ENCODE peak calls at places on chromosomes 11 and 22, in ten cellular contexts. L, W, K, V, B, S, G, E, I and M are unnamed samples.

GRCh38 chr22:44389926-44390925 is 77.5 kb upstream of the SHISAL1 start:
- DNase-seq in K (peak), B (no peak), G (no peak), L (no peak), I (no peak), S (no peak), V (no peak), E (no peak), W (no peak), M (no peak)

GRCh38 chr22:39592104-39593060 is 21.8 kb downstream of the CACNA1I start:
- DNase-seq in V (no peak), S (peak), I (peak), K (peak), W (peak), E (no peak), B (no peak), L (peak), G (peak), M (peak)

GRCh38 chr11:72840780-72841179 is 26.6 kb downstream of the ATG16L2 start:
- DNase-seq in L (peak), V (no peak), G (no peak), B (no peak), I (peak), K (no peak), W (peak), E (no peak), S (peak), M (peak)

GRCh38 chr11:128686745-128687177 is 7.1 kb upstream of the FLI1 start:
- DNase-seq in E (peak), S (peak), V (peak), G (peak), W (peak), I (peak), L (peak), B (peak), K (peak), M (peak)

GRCh38 chr11:83691387-83692088 is 405.4 kb upstream of the CCDC90B start:
- DNase-seq in V (no peak), I (no peak), B (peak), E (no peak), W (no peak), K (no peak), S (peak), G (no peak), L (peak), M (peak)

GRCh38 chr11:77201991-77202841 is 74.2 kb downstream of the MYO7A start:
- DNase-seq in G (no peak), I (no peak), K (no peak), B (peak), E (no peak), L (no peak), S (no peak), V (no peak), W (no peak), M (no peak)

GRCh38 chr11:128208329-128209220 is 378.8 kb downstream of the ETS1 start:
- DNase-seq in B (peak), W (peak), E (no peak), S (peak), K (no peak), G (no peak), V (peak), L (peak), I (peak), M (peak)

GRCh38 chr11:126830216-126830615 is 170.4 kb downstream of the KIRREL3 start:
- DNase-seq in V (no peak), E (no peak), K (no peak), L (no peak), B (no peak), S (no peak), G (no peak), W (no peak), I (no peak), M (no peak)

GRCh38 chr22:48651981-48652538 is 1175.6 kb downstream of the BRD1 start:
- DNase-seq in I (no peak), B (no peak), G (no peak), V (no peak), K (peak), E (no peak), L (peak), S (no peak), W (no peak), M (no peak)

GRCh38 chr22:22432479-22432878 is 76.1 kb downstream of the ZNF280B start:
- DNase-seq in K (no peak), S (no peak), L (no peak), B (no peak), V (no peak), W (no peak), G (no peak), E (no peak), I (no peak), M (no peak)

GRCh38 chr11:2287102-2287501 is 14.6 kb downstream of the C11orf21 start:
- DNase-seq in K (peak), G (no peak), V (no peak), W (no peak), L (no peak), E (no peak), I (no peak), B (peak), S (no peak), M (no peak)

GRCh38 chr11:10526974-10527918 is 13.7 kb downstream of the RNF141 start:
- DNase-seq in I (peak), E (no peak), S (peak), G (no peak), K (no peak), W (peak), V (peak), B (no peak), L (peak), M (peak)

GRCh38 chr22:38947321-38948112 is 9.9 kb upstream of the APOBEC3A start:
- DNase-seq in I (no peak), W (peak), B (no peak), V (no peak), S (no peak), L (no peak), E (no peak), G (peak), K (peak), M (peak)

GRCh38 chr11:24240496-24240895 is 256.4 kb upstream of the LUZP2 start:
- DNase-seq in S (no peak), V (no peak), I (no peak), L (no peak), W (no peak), G (no peak), K (no peak), E (no peak), B (no peak), M (no peak)

GRCh38 chr11:24239930-24240329 is 256.9 kb upstream of the LUZP2 start:
- DNase-seq in K (no peak), I (no peak), E (no peak), L (no peak), B (no peak), S (no peak), W (no peak), V (no peak), G (no peak), M (no peak)

GRCh38 chr11:24233041-24233440 is 263.8 kb upstream of the LUZP2 start:
- DNase-seq in I (no peak), S (no peak), L (peak), B (no peak), G (no peak), K (no peak), E (no peak), W (no peak), V (no peak), M (peak)

GRCh38 chr11:24239016-24239720 is 257.7 kb upstream of the LUZP2 start:
- DNase-seq in K (peak), S (peak), W (no peak), B (no peak), G (no peak), V (no peak), L (peak), E (no peak), I (peak), M (peak)

GRCh38 chr11:24234822-24235508 is 261.9 kb upstream of the LUZP2 start:
- DNase-seq in G (peak), K (peak), E (no peak), I (peak), W (no peak), V (no peak), B (no peak), S (peak), L (peak), M (peak)
- TF ChIP-seq CTCF in G (peak), K (no peak), E (no peak), I (peak), W (peak), V (no peak), B (no peak), S (no peak), L (no peak), M (no peak)

GRCh38 chr22:50314081-50314454 is 6.6 kb upstream of the PLXNB2 start:
- DNase-seq in V (no peak), G (no peak), L (no peak), S (no peak), K (no peak), W (no peak), B (no peak), E (no peak), I (no peak), M (no peak)

GRCh38 chr22:50315289-50316113 is 8.1 kb upstream of the PLXNB2 start:
- DNase-seq in W (no peak), L (no peak), E (no peak), K (no peak), B (no peak), G (no peak), S (no peak), I (no peak), V (no peak), M (no peak)

GRCh38 chr22:50313600-50313999 is 6.2 kb upstream of the PLXNB2 start:
- DNase-seq in G (no peak), L (no peak), V (no peak), B (no peak), S (no peak), I (no peak), E (no peak), W (no peak), K (no peak), M (no peak)

GRCh38 chr22:50313021-50313420 is 5.6 kb upstream of the PLXNB2 start:
- DNase-seq in V (no peak), G (no peak), W (no peak), B (no peak), S (no peak), E (no peak), I (no peak), K (no peak), L (no peak), M (no peak)

GRCh38 chr22:50314455-50315288 is 7.2 kb upstream of the PLXNB2 start:
- DNase-seq in L (no peak), S (no peak), B (no peak), K (peak), V (no peak), G (no peak), E (peak), I (no peak), W (no peak), M (no peak)
- H3K4me3 ChIP-seq in L (no peak), S (no peak), B (no peak), K (peak), V (no peak), G (no peak), E (peak), I (no peak), W (no peak), M (no peak)

GRCh38 chr11:8335683-8336082 is 72.0 kb upstream of the LMO1 start:
- DNase-seq in I (peak), L (peak), S (no peak), E (no peak), V (no peak), W (no peak), B (no peak), G (no peak), K (no peak), M (peak)

GRCh38 chr11:8331767-8332166 is 68.1 kb upstream of the LMO1 start:
- DNase-seq in V (no peak), L (peak), I (no peak), E (no peak), S (no peak), B (no peak), K (no peak), G (no peak), W (no peak), M (no peak)

GRCh38 chr11:8332196-8332595 is 68.5 kb upstream of the LMO1 start:
- DNase-seq in S (no peak), V (no peak), G (no peak), L (no peak), I (no peak), K (no peak), E (no peak), W (no peak), B (no peak), M (no peak)

GRCh38 chr11:8335186-8335585 is 71.5 kb upstream of the LMO1 start:
- DNase-seq in L (no peak), K (no peak), I (no peak), W (no peak), E (no peak), V (no peak), S (no peak), B (no peak), G (no peak), M (no peak)

DNA sequence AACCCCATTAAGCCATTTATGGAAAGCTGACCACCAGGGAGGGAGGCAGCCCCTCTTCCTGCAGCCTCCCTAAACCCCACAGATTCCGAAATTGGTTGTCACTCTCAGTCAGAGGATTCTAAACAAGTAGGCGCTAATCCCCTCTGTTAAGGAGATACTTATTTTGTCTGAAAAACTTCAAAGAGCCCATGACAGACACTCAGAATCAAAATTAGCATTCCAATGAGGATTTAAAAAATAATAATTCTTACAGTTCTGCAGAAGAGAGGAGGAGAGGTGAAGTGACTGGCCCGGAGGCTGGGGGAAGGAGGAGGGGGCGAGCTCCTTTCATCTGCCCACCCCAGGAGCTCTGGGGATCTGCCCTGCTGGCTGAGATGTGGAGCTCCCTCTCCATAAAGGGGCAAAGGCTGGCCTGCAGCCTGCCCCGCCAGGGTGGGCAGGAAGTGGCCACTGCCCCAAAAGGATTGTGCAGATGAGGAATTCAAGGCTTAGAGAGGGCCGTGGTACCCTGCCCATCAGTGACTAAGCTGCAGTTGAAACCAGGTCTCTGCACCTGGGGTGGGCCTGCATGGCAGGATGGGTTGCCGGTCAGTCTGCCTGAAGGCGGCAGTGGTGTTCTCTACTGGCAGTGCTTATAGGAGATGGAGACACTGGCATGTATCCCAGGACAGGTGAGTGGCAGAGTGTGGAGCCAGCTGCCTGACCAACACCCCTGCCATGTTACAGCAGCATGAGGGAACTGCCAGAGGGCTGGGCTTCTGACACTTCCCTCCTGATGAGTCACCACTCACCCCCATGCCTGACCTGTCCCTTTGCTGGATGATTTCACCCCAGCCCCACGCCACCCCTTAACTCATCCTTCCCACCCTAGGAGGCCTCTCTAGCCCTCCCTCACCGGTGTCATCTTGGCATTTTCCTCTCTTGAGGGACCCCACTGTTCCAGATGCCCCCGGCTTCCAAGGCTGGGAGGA is 70.0 kb upstream of the LMO1 start:
- DNase-seq in E (no peak), B (no peak), V (no peak), W (peak), I (no peak), S (peak), G (peak), L (peak), K (no peak), M (peak)
- TF ChIP-seq CTCF in E (no peak), B (no peak), V (peak), W (no peak), I (no peak), S (no peak), G (no peak), L (no peak), K (no peak), M (no peak)

GRCh38 chr11:4094348-4095291 is at the start of gene RRM1:
- DNase-seq in I (peak), K (peak), G (peak), W (peak), L (peak), S (peak), V (peak), E (peak), B (peak), M (peak)

GRCh38 chr11:4093519-4094347 is 866 bp upstream of the RRM1 start:
- DNase-seq in B (no peak), G (no peak), V (no peak), E (no peak), I (no peak), K (no peak), L (no peak), S (peak), W (no peak), M (no peak)

GRCh38 chr11:4095509-4096230 is 1.1 kb downstream of the RRM1 start:
- DNase-seq in V (no peak), G (no peak), I (peak), L (peak), E (no peak), S (peak), B (no peak), K (no peak), W (peak), M (peak)

GRCh38 chr11:4090258-4090657 is 4.3 kb upstream of the RRM1 start:
- DNase-seq in W (no peak), B (no peak), I (no peak), G (no peak), K (no peak), L (no peak), E (peak), S (no peak), V (no peak), M (no peak)

GRCh38 chr11:4092031-4092430 is 2.6 kb upstream of the RRM1 start:
- DNase-seq in L (no peak), E (peak), G (no peak), I (no peak), B (no peak), S (no peak), K (no peak), W (no peak), V (no peak), M (no peak)
- H3K4me3 ChIP-seq in L (no peak), E (no peak), G (no peak), I (no peak), B (no peak), S (no peak), K (no peak), W (no peak), V (no peak), M (no peak)

DNA sequence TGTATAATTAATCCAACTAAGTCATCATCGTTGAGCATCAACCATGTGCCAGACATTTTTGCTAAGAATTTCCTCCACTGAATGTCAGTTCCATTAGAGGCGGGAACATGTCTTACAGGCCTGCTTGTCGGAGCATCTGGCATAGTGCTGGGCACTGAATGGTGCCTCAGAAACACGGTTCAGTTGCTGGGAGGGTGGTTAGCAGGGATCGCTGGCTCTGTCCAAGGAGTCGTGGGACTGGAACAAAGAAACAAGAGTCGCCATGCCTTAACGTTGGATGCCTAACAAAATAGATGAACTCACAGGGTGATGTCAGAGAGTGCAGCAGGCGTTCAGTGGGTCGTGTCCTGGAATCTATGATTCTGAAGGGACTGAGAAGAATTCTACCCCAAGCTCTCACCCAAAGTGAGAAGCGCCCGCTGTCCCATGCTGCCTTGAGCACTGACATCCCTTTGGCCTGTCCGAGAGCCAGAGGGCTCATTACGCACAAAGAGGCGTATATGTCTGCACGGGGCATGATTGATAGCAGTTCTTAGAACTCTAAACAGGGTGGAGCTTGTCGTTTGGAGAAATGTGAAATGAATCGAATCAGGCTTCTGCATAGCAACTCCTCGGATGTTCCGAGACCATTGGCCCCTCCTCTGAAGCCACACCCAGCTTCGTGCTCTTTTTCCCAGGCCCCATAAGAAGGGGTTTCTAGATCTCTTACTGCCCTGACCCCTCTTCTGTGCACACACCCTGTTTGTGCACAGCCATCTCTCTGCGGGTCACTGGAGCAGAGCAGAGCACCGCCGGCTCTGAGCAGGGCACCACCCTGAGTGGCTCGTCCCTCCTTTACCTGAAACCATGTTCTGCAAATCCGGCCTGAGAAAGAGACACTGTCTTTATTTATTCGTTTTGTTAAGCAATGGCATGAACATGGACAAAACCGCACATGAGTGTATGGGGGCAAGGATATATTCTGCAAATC is 113.1 kb upstream of the B3GAT1 start:
- DNase-seq in B (peak), E (no peak), W (no peak), K (peak), S (no peak), I (no peak), V (no peak), L (no peak), G (no peak), M (no peak)
- TF ChIP-seq CTCF in B (no peak), E (no peak), W (no peak), K (no peak), S (no peak), I (no peak), V (no peak), L (no peak), G (no peak), M (no peak)

DNA sequence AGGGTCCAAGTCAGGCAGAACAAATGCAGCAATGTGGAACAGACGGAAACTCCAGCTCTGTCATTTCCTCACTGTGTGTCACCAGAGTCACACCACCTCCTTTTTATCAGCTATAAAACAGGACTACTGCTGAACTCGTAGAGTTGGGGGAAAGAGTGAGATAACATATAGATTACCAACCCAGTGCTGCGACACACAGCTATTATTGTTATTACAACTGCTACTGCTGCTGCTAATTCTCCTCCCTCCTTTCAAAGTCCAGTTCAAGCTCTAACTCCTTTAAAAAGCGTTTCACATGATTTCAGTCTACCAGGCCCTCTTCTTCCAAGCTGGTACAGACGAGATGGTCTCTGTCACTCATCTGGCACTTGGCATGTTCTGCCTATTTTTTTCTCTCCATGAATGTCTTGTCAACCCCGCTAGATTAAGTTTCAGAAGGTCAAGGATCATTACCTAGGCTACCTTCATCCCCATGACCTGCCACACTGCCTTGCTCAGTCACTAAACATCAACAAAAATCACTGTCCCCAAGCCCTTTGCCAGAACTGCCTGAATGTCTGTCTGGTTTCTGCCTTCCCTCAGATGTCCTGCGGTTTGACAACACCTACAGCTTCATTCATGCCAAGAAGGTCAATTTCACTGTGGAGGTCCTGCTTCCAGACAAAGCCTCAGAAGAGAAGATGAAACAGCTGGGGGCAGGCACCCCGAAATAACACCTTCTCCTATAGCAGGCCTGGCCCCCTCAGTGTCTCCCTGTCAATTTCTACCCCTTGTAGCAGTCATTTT is 3.7 kb upstream of the MTFP1 start:
- DNase-seq in K (no peak), I (no peak), G (no peak), W (no peak), E (no peak), B (no peak), S (no peak), L (no peak), V (no peak), M (no peak)
- H3K4me3 ChIP-seq in K (peak), I (no peak), G (peak), W (no peak), E (no peak), B (no peak), S (no peak), L (no peak), V (no peak), M (no peak)